ENCODE peak calls at places on chromosomes 5 and 9, in eight cellular contexts. One of them, this sample, is unnamed.

GRCh38 chr9:127910613-127911205 is 6.1 kb downstream of the ST6GALNAC4 start:
- DNase-seq in left ventricle myocardium inferior: no peak
- DNase-seq in Calu3: no peak
- DNase-seq in mammary epithelial cell: no peak
- DNase-seq in MM.1S: no peak
- DNase-seq in fibroblast of the aortic adventitia: peak; percentile 48
- DNase-seq in GM06990: no peak
- DNase-seq in neural crest cell: no peak
- DNase-seq in this sample: no peak

GRCh38 chr5:40780858-40781257 is 17.3 kb downstream of the PRKAA1 start:
- DNase-seq in fibroblast of the aortic adventitia: no peak
- DNase-seq in MM.1S: no peak
- DNase-seq in left ventricle myocardium inferior: no peak
- DNase-seq in mammary epithelial cell: no peak
- DNase-seq in Calu3: no peak
- DNase-seq in neural crest cell: no peak
- DNase-seq in GM06990: no peak
- DNase-seq in this sample: no peak

GRCh38 chr5:149038336-149039075 is 24.4 kb downstream of the SH3TC2 start:
- DNase-seq in mammary epithelial cell: no peak
- DNase-seq in fibroblast of the aortic adventitia: peak; percentile 57
- DNase-seq in GM06990: no peak
- DNase-seq in neural crest cell: no peak
- DNase-seq in Calu3: no peak
- DNase-seq in MM.1S: no peak
- DNase-seq in left ventricle myocardium inferior: no peak
- DNase-seq in this sample: no peak

GRCh38 chr5:132489871-132490483 is 596 bp downstream of the IRF1 start:
- DNase-seq in MM.1S: peak; percentile 44
- DNase-seq in neural crest cell: no peak
- DNase-seq in left ventricle myocardium inferior: peak; percentile 66
- DNase-seq in Calu3: no peak
- DNase-seq in mammary epithelial cell: no peak
- DNase-seq in GM06990: no peak
- DNase-seq in fibroblast of the aortic adventitia: peak; percentile 47
- DNase-seq in this sample: peak; percentile 79

GRCh38 chr9:237858-238345 is 23.2 kb downstream of the DOCK8 start:
- DNase-seq in neural crest cell: no peak
- DNase-seq in left ventricle myocardium inferior: no peak
- DNase-seq in Calu3: no peak
- DNase-seq in fibroblast of the aortic adventitia: no peak
- DNase-seq in mammary epithelial cell: no peak
- DNase-seq in MM.1S: no peak
- DNase-seq in GM06990: no peak
- DNase-seq in this sample: no peak

GRCh38 chr9:115250646-115251045 is 132.7 kb upstream of the TNC start:
- DNase-seq in fibroblast of the aortic adventitia: peak; percentile 96
- DNase-seq in GM06990: no peak
- DNase-seq in Calu3: no peak
- DNase-seq in left ventricle myocardium inferior: no peak
- DNase-seq in neural crest cell: no peak
- DNase-seq in mammary epithelial cell: peak; percentile 98
- DNase-seq in MM.1S: no peak
- DNase-seq in this sample: no peak

GRCh38 chr9:137605146-137606004 is at the start of gene ARRDC1:
- DNase-seq in fibroblast of the aortic adventitia: peak; percentile 86
- DNase-seq in MM.1S: peak; percentile 95
- DNase-seq in Calu3: peak; percentile 88
- DNase-seq in mammary epithelial cell: peak; percentile 81
- DNase-seq in left ventricle myocardium inferior: peak; percentile 92
- DNase-seq in GM06990: peak; percentile 90
- DNase-seq in neural crest cell: peak; percentile 82
- DNase-seq in this sample: peak; percentile 100

GRCh38 chr5:89236900-89237299 is 353.9 kb upstream of the MEF2C start:
- DNase-seq in GM06990: no peak
- DNase-seq in neural crest cell: no peak
- DNase-seq in mammary epithelial cell: no peak
- DNase-seq in fibroblast of the aortic adventitia: no peak
- DNase-seq in left ventricle myocardium inferior: no peak
- DNase-seq in MM.1S: no peak
- DNase-seq in Calu3: no peak
- DNase-seq in this sample: no peak

GRCh38 chr5:179123491-179124328 is 63.5 kb downstream of the ZNF354C start:
- DNase-seq in mammary epithelial cell: no peak
- DNase-seq in left ventricle myocardium inferior: no peak
- DNase-seq in MM.1S: no peak
- DNase-seq in neural crest cell: no peak
- DNase-seq in fibroblast of the aortic adventitia: no peak
- DNase-seq in GM06990: no peak
- DNase-seq in Calu3: no peak
- DNase-seq in this sample: no peak

GRCh38 chr5:122882836-122883235 is 37.4 kb downstream of the SNX24 start:
- DNase-seq in fibroblast of the aortic adventitia: peak; percentile 73
- DNase-seq in left ventricle myocardium inferior: no peak
- DNase-seq in Calu3: no peak
- DNase-seq in neural crest cell: no peak
- DNase-seq in mammary epithelial cell: peak; percentile 55
- DNase-seq in MM.1S: no peak
- DNase-seq in GM06990: no peak
- DNase-seq in this sample: no peak

GRCh38 chr5:137470111-137470920 is 28.8 kb downstream of the SPOCK1 start:
- DNase-seq in mammary epithelial cell: peak; percentile 97
- DNase-seq in Calu3: no peak
- DNase-seq in GM06990: no peak
- DNase-seq in neural crest cell: no peak
- DNase-seq in MM.1S: no peak
- DNase-seq in left ventricle myocardium inferior: no peak
- DNase-seq in fibroblast of the aortic adventitia: peak; percentile 98
- DNase-seq in this sample: no peak

GRCh38 chr5:3353561-3353960 is 242.1 kb upstream of the IRX1 start:
- DNase-seq in mammary epithelial cell: no peak
- DNase-seq in MM.1S: no peak
- DNase-seq in GM06990: no peak
- DNase-seq in neural crest cell: no peak
- DNase-seq in fibroblast of the aortic adventitia: no peak
- DNase-seq in Calu3: no peak
- DNase-seq in left ventricle myocardium inferior: no peak
- DNase-seq in this sample: no peak

GRCh38 chr5:134545070-134545868 is 19.8 kb downstream of the JADE2 start:
- DNase-seq in Calu3: no peak
- DNase-seq in neural crest cell: no peak
- DNase-seq in left ventricle myocardium inferior: peak; percentile 79
- DNase-seq in GM06990: peak; percentile 50
- DNase-seq in fibroblast of the aortic adventitia: peak; percentile 85
- DNase-seq in MM.1S: no peak
- DNase-seq in mammary epithelial cell: no peak
- DNase-seq in this sample: no peak

GRCh38 chr5:31364881-31365636 is 166.8 kb downstream of the DROSHA start:
- DNase-seq in left ventricle myocardium inferior: no peak
- DNase-seq in neural crest cell: no peak
- DNase-seq in Calu3: no peak
- DNase-seq in MM.1S: no peak
- DNase-seq in mammary epithelial cell: no peak
- DNase-seq in GM06990: no peak
- DNase-seq in fibroblast of the aortic adventitia: peak; percentile 88
- DNase-seq in this sample: no peak

GRCh38 chr9:113580041-113580953 is 116.8 kb downstream of the RGS3 start:
- DNase-seq in mammary epithelial cell: peak; percentile 76
- DNase-seq in MM.1S: peak; percentile 26
- DNase-seq in GM06990: no peak
- DNase-seq in left ventricle myocardium inferior: peak; percentile 80
- DNase-seq in Calu3: peak; percentile 87
- DNase-seq in fibroblast of the aortic adventitia: peak; percentile 70
- DNase-seq in neural crest cell: no peak
- DNase-seq in this sample: peak; percentile 64

GRCh38 chr5:107542831-107543231 is 127.9 kb downstream of the EFNA5 start:
- DNase-seq in neural crest cell: no peak
- DNase-seq in mammary epithelial cell: peak; percentile 71
- DNase-seq in GM06990: no peak
- DNase-seq in fibroblast of the aortic adventitia: peak; percentile 87
- DNase-seq in Calu3: peak; percentile 73
- DNase-seq in MM.1S: no peak
- DNase-seq in left ventricle myocardium inferior: peak; percentile 74
- DNase-seq in this sample: no peak

GRCh38 chr5:136337788-136338187 is 27.6 kb downstream of the TRPC7 start:
- DNase-seq in mammary epithelial cell: no peak
- DNase-seq in GM06990: no peak
- DNase-seq in Calu3: no peak
- DNase-seq in MM.1S: no peak
- DNase-seq in left ventricle myocardium inferior: no peak
- DNase-seq in fibroblast of the aortic adventitia: no peak
- DNase-seq in neural crest cell: no peak
- DNase-seq in this sample: no peak

GRCh38 chr5:57863661-57864060 is 381.1 kb upstream of the ACTBL2 start:
- DNase-seq in left ventricle myocardium inferior: no peak
- DNase-seq in neural crest cell: no peak
- DNase-seq in Calu3: no peak
- DNase-seq in mammary epithelial cell: peak; percentile 71
- DNase-seq in fibroblast of the aortic adventitia: peak; percentile 37
- DNase-seq in GM06990: no peak
- DNase-seq in MM.1S: no peak
- DNase-seq in this sample: no peak

DNA sequence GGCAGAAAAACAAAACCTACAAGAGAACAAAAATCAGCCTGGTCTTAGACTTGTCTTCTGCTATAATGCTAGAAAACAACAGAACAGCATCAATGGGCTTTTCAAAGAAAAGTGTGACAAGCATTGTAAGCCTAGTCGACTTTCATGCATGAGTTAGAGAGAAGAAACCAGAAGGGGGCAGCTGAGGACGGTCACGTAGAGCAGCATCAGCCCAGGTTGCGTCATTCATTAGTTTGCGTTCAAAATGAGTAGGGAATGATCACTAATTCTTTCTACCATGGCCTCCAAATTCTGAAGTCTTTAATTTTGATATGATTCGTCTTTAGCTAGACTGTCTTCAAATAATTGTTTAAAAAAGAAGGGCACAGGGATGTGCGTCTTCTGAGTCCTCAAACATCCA is 4.7 kb upstream of the ISCA1 start:
- DNase-seq in MM.1S: no peak
- DNase-seq in Calu3: no peak
- DNase-seq in fibroblast of the aortic adventitia: peak; percentile 49
- DNase-seq in mammary epithelial cell: peak; percentile 8
- DNase-seq in left ventricle myocardium inferior: no peak
- DNase-seq in GM06990: no peak
- DNase-seq in neural crest cell: peak; percentile 30
- DNase-seq in this sample: no peak
- TF ChIP-seq CTCF in MM.1S: no peak
- TF ChIP-seq CTCF in Calu3: no peak
- TF ChIP-seq CTCF in fibroblast of the aortic adventitia: peak; percentile 38
- TF ChIP-seq CTCF in mammary epithelial cell: peak; percentile 30
- TF ChIP-seq CTCF in left ventricle myocardium inferior: peak; percentile 16
- TF ChIP-seq CTCF in GM06990: peak; percentile 37
- TF ChIP-seq CTCF in neural crest cell: peak; percentile 53
- TF ChIP-seq CTCF in this sample: peak; percentile 13

DNA sequence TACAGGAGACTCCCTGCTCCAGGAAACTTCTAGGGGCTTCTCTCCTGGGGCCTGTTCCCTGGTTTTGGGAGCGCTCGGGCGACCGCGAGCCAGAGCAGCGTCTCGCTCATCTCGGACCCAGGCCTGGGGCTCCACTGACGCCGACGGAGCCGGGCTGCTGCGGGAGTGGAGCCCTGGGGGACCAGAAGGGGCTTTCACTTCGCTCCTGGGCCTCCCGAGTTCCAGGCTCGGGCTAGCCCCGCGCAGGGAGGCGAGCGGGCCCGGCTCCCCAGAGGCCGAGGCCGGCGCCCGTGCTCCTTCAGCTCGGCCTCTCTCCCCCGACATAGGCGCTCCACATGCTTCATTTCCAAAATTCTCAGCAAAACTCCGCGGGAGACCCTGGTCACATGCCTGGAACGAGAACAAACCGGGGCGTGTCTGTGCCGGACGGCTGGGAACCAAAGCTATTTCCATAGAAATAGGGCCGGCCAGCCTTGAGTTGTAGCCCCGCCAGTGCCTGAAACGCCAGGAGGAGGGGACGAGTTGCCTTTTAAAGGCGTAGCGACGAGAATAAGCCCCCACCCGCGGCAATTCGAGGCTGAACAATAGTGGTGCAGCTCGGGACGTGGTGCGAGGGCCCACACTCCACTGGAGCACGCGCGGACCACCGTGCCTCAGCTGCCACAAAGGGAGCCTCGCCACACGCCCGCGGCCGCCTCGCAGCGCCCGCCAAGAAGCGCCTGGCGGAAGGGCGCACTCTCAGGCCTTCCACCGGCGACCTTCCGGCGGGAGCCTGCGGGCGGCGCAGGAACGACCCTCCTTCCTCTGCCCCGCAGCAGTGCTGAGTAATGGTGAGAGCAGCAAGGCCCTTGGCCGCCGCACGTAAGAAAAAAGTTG is 1.1 kb upstream of the G3BP1 start:
- DNase-seq in fibroblast of the aortic adventitia: peak; percentile 85
- DNase-seq in Calu3: peak; percentile 64
- DNase-seq in left ventricle myocardium inferior: peak; percentile 82
- DNase-seq in mammary epithelial cell: peak; percentile 54
- DNase-seq in MM.1S: peak; percentile 72
- DNase-seq in GM06990: no peak
- DNase-seq in neural crest cell: peak; percentile 55
- DNase-seq in this sample: peak; percentile 44
- TF ChIP-seq CTCF in fibroblast of the aortic adventitia: no peak
- TF ChIP-seq CTCF in Calu3: no peak
- TF ChIP-seq CTCF in left ventricle myocardium inferior: no peak
- TF ChIP-seq CTCF in mammary epithelial cell: no peak
- TF ChIP-seq CTCF in MM.1S: no peak
- TF ChIP-seq CTCF in GM06990: no peak
- TF ChIP-seq CTCF in neural crest cell: no peak
- TF ChIP-seq CTCF in this sample: no peak

DNA sequence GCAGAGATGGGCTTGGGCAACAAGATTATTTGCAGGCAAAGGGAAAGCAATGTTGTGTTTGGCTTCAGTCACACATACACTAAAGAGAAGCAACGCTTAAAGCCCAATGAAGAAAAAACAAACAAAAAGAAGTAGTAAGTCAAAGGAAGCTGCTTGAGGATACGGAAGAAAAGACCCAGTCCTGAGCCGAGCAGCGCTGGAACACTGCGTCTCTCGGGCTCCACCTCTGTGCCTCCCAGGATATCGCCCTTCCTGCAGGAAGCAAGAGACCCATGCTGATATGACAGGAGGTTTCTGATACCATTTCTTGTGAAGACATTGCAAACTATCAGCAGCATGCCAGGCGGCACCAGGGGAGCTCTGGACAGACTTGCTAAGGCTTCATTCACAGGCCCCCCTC is 9.9 kb downstream of the GNAQ start:
- DNase-seq in left ventricle myocardium inferior: peak; percentile 38
- DNase-seq in GM06990: no peak
- DNase-seq in MM.1S: no peak
- DNase-seq in neural crest cell: no peak
- DNase-seq in mammary epithelial cell: no peak
- DNase-seq in fibroblast of the aortic adventitia: peak; percentile 43
- DNase-seq in Calu3: no peak
- DNase-seq in this sample: no peak
- TF ChIP-seq CTCF in left ventricle myocardium inferior: peak; percentile 29
- TF ChIP-seq CTCF in GM06990: no peak
- TF ChIP-seq CTCF in MM.1S: no peak
- TF ChIP-seq CTCF in neural crest cell: no peak
- TF ChIP-seq CTCF in mammary epithelial cell: no peak
- TF ChIP-seq CTCF in fibroblast of the aortic adventitia: peak; percentile 50
- TF ChIP-seq CTCF in Calu3: no peak
- TF ChIP-seq CTCF in this sample: no peak

DNA sequence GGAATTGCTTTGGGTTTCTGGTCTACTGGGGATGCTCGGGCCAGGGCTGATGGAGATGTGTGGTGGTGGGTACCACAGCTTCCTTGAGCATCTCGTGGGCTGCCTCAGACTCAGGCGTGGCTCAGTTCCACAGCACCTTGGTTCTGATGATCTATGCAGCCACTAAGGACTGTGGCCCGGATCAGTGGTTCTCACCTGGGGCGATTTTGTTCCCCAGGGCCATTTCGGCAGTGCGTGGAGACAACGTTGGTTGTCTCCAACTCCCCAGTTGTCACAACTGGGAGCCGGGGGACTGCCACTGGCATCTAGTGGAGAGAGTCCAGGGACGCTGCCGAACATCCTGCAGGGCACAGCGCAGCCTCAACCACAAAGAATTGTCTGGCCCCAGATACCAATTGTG is 47.7 kb downstream of the FGF18 start:
- DNase-seq in Calu3: no peak
- DNase-seq in fibroblast of the aortic adventitia: no peak
- DNase-seq in GM06990: no peak
- DNase-seq in MM.1S: no peak
- DNase-seq in mammary epithelial cell: no peak
- DNase-seq in left ventricle myocardium inferior: no peak
- DNase-seq in neural crest cell: no peak
- DNase-seq in this sample: no peak
- TF ChIP-seq CTCF in Calu3: no peak
- TF ChIP-seq CTCF in fibroblast of the aortic adventitia: no peak
- TF ChIP-seq CTCF in GM06990: no peak
- TF ChIP-seq CTCF in MM.1S: no peak
- TF ChIP-seq CTCF in mammary epithelial cell: no peak
- TF ChIP-seq CTCF in left ventricle myocardium inferior: no peak
- TF ChIP-seq CTCF in neural crest cell: no peak
- TF ChIP-seq CTCF in this sample: no peak